ENCODE peak calls at places on chromosomes 13 and 19, in eight cellular contexts. R is B cell, X is WTC11, H is AG09319, M is left ventricle myocardium inferior, C is brain microvascular endothelial cell, T is gastrocnemius medialis, D is HFFc6. B is an unnamed sample.

GRCh38 chr13:50476579-50476978 is 366.9 kb downstream of the DLEU7 start:
- DNase-seq in R (no peak), X (no peak), H (no peak), M (no peak), C (no peak), T (no peak), D (no peak), B (no peak)

GRCh38 chr19:11481777-11482383 is 1.0 kb upstream of the ELAVL3 start:
- DNase-seq in R (peak), X (peak), H (peak), M (peak), C (peak), T (peak), D (peak), B (no peak)

GRCh38 chr13:112466132-112467025 is 90.2 kb downstream of the SPACA7 start:
- DNase-seq in R (no peak), X (no peak), H (no peak), M (no peak), C (no peak), T (no peak), D (no peak), B (no peak)

GRCh38 chr13:63190742-63191141 is 1775.1 kb upstream of the PCDH20 start:
- DNase-seq in R (no peak), X (no peak), H (no peak), M (no peak), C (peak), T (no peak), D (no peak), B (no peak)

GRCh38 chr19:45764947-45765346 is 4.1 kb downstream of the SIX5 start:
- DNase-seq in R (no peak), X (no peak), H (no peak), M (peak), C (no peak), T (no peak), D (no peak), B (no peak)

GRCh38 chr13:33787051-33787591 is 30.8 kb upstream of the RFC3 start:
- DNase-seq in R (no peak), X (no peak), H (no peak), M (no peak), C (no peak), T (no peak), D (peak), B (no peak)

GRCh38 chr13:89686171-89686570 is 1661.3 kb upstream of the MIR17HG start:
- DNase-seq in R (no peak), X (no peak), H (no peak), M (no peak), C (no peak), T (no peak), D (no peak), B (no peak)

GRCh38 chr13:26785845-26786630 is 25.5 kb upstream of the GPR12 start:
- DNase-seq in R (peak), X (peak), H (no peak), M (no peak), C (no peak), T (no peak), D (no peak), B (no peak)

GRCh38 chr13:49859568-49859967 is 67.1 kb upstream of the KPNA3 start:
- DNase-seq in R (no peak), X (no peak), H (peak), M (no peak), C (peak), T (no peak), D (peak), B (no peak)

GRCh38 chr19:47190167-47190727 is 40.8 kb downstream of the BBC3 start:
- DNase-seq in R (no peak), X (no peak), H (peak), M (peak), C (peak), T (peak), D (peak), B (peak)

GRCh38 chr13:24220086-24220703 is 59.7 kb downstream of the SPATA13 start:
- DNase-seq in R (peak), X (peak), H (peak), M (no peak), C (peak), T (no peak), D (peak), B (no peak)

GRCh38 chr13:83884141-83884540 is 1.9 kb upstream of the SLITRK1 start:
- DNase-seq in R (no peak), X (no peak), H (no peak), M (no peak), C (no peak), T (no peak), D (peak), B (no peak)

GRCh38 chr19:40613669-40614594 is 12.8 kb downstream of the LTBP4 start:
- DNase-seq in R (peak), X (peak), H (no peak), M (peak), C (peak), T (no peak), D (peak), B (peak)

GRCh38 chr13:21736926-21737325 is 66.1 kb downstream of the FGF9 start:
- DNase-seq in R (no peak), X (no peak), H (no peak), M (no peak), C (no peak), T (no peak), D (no peak), B (no peak)

GRCh38 chr19:11168568-11168967 is 13.0 kb upstream of the SPC24 start:
- DNase-seq in R (no peak), X (no peak), H (peak), M (no peak), C (peak), T (no peak), D (peak), B (no peak)

GRCh38 chr13:39397221-39397620 is 205.8 kb downstream of the LHFPL6 start:
- DNase-seq in R (no peak), X (no peak), H (no peak), M (no peak), C (no peak), T (no peak), D (no peak), B (no peak)

GRCh38 chr13:26964278-26965057 is 203.9 kb upstream of the GPR12 start:
- DNase-seq in R (no peak), X (no peak), H (no peak), M (no peak), C (peak), T (no peak), D (no peak), B (no peak)

GRCh38 chr13:41122838-41123237 is 9.8 kb downstream of the KBTBD6 start:
- DNase-seq in R (no peak), X (no peak), H (no peak), M (no peak), C (no peak), T (no peak), D (no peak), B (no peak)

GRCh38 chr13:105030851-105031250 is 1504.6 kb downstream of the EFNB2 start:
- DNase-seq in R (no peak), X (no peak), H (no peak), M (no peak), C (no peak), T (no peak), D (no peak), B (no peak)

GRCh38 chr13:40585911-40586471 is 80.5 kb downstream of the FOXO1 start:
- DNase-seq in R (no peak), X (no peak), H (no peak), M (no peak), C (no peak), T (no peak), D (no peak), B (no peak)

GRCh38 chr13:44818428-44818827 is 170.8 kb downstream of the NUFIP1 start:
- DNase-seq in R (no peak), X (no peak), H (no peak), M (no peak), C (peak), T (no peak), D (peak), B (no peak)

GRCh38 chr19:51607920-51608562 is 22.2 kb downstream of the SIGLEC5 start:
- DNase-seq in R (peak), X (peak), H (peak), M (peak), C (peak), T (peak), D (peak), B (peak)

GRCh38 chr13:48506092-48506701 is 26.7 kb downstream of the RCBTB2 start:
- DNase-seq in R (no peak), X (no peak), H (no peak), M (no peak), C (no peak), T (no peak), D (no peak), B (no peak)

GRCh38 chr19:11142528-11143171 is 12.9 kb downstream of the SPC24 start:
- DNase-seq in R (no peak), X (peak), H (peak), M (peak), C (peak), T (peak), D (peak), B (peak)

GRCh38 chr19:2529473-2529918 is 53.6 kb downstream of the GADD45B start:
- DNase-seq in R (no peak), X (no peak), H (peak), M (no peak), C (peak), T (peak), D (peak), B (no peak)

GRCh38 chr19:3123956-3124355 is 11.9 kb upstream of the GNA15 start:
- DNase-seq in R (no peak), X (no peak), H (no peak), M (no peak), C (no peak), T (no peak), D (no peak), B (no peak)

DNA sequence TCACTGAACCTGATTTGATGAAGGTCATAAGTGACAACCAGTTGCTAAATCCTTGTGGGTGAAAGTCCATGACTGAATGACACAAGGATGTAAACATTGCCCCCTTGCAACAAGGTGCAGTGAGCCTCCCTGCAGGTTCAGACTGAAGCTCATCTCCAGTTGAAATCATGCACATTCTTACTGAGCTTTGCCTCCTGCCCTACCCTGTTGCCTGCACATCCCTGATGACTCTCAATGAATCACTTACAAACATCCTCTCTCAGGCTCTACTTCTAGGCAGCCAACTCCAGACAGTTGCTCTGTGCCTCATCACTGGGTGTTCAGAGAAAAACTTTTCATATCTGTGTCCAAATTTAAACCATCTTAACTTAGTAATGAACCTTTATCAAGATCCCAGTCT is 42.6 kb upstream of the ARGLU1 start:
- DNase-seq in R (no peak), X (no peak), H (no peak), M (no peak), C (peak), T (no peak), D (peak), B (no peak)
- TF ChIP-seq CTCF in R (no peak), X (no peak), H (no peak), M (no peak), C (no peak), T (no peak), D (no peak), B (no peak)

DNA sequence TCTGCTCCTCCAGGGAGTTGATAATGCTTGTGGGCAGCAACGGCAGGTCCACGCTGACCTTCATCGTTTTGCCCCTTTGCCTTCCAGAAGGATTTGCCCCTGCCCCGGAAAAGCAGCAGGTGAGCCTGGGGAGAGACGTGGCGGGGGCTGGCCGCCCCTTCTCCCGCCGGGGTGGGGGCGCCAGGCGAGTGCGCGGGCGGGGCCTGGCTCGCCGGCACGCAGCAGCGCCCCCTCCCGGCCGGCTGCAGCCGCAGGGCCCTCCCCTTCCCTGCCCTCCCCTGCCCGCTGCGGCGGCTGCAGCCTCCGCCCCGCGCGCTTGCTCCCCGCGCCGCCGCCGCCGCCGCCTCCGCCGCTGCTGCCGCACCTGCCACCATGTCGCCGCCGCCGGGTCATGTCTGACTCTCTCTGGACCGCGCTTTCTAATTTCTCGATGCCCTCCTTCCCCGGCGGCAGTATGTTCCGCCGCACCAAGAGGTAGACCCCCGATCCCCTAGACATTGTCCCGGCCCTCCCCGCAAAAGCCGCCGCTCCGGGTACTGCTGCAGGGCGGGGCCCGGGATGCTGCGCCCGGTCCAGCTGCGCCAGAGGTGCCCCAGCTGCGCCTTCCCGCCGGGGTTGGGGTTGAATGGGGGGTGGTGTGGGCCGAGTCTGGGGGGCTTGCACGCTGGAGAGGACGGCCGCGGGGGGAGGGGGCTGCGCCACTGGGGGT is at the start of gene MAST1:
- DNase-seq in R (no peak), X (peak), H (no peak), M (no peak), C (no peak), T (no peak), D (no peak), B (no peak)
- TF ChIP-seq CTCF in R (peak), X (peak), H (peak), M (peak), C (peak), T (peak), D (peak), B (peak)

DNA sequence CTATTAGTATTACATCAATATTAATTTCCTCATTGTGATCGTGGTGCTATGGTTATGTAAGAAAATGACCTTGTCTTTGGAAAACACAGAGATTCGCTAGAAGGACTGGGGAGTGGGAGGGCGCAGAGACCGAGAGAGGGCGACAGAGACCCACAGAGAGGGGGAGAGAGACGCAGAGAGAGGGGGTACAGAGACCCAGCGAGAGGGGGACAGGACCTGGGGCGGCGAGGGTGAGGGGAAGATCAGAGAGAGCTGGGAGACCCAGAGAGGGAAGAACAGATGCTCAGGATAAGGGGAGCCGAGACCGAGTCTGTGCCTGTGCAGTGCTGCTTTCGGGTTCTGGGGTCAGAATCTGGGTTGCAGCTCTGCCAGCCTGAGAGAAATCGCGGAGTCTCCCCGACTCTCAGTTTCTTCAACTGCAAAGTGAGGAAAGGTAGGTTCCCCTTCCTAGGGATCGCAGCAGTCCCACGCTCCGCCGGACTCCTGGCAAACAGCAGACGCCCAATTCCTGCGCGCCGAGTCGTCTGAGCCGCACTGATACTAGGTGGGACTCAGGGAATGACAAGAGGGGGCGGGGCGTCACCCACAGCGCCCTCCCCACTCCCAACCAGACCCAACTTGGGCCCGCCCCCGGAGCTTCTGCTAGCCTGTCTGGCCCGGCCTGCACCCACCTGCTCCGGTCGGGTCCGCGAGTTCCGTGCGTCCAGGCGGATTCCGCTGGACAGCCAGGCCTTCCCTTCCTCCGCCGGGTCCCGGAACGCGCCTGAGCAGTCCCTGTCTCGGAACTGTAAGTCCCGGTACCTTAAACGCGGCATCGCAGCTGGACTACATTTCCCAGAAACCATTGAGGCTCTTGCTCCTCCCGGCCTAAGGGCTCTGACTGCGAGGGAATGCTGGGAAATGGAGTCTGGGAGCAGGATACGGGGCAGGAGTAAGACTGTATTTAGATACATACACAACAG is 15.3 kb downstream of the IZUMO2 start:
- DNase-seq in R (peak), X (peak), H (peak), M (peak), C (peak), T (peak), D (peak), B (peak)
- TF ChIP-seq CTCF in R (peak), X (no peak), H (peak), M (peak), C (peak), T (peak), D (peak), B (peak)

GRCh38 chr19:18120127-18120526 is 22.5 kb downstream of the MAST3 start:
- DNase-seq in R (no peak), X (no peak), H (no peak), M (no peak), C (no peak), T (no peak), D (no peak), B (no peak)

GRCh38 chr19:18117364-18117691 is 19.8 kb downstream of the MAST3 start:
- DNase-seq in R (no peak), X (no peak), H (no peak), M (no peak), C (no peak), T (no peak), D (no peak), B (no peak)

GRCh38 chr19:18119243-18120105 is 21.9 kb downstream of the MAST3 start:
- DNase-seq in R (peak), X (no peak), H (no peak), M (no peak), C (no peak), T (no peak), D (no peak), B (no peak)

GRCh38 chr19:18118420-18119242 is 21.1 kb downstream of the MAST3 start:
- DNase-seq in R (no peak), X (no peak), H (no peak), M (no peak), C (no peak), T (no peak), D (no peak), B (no peak)

GRCh38 chr19:18117692-18118378 is 20.3 kb downstream of the MAST3 start:
- DNase-seq in R (peak), X (peak), H (peak), M (peak), C (peak), T (peak), D (peak), B (peak)
- TF ChIP-seq CTCF in R (no peak), X (no peak), H (no peak), M (no peak), C (peak), T (no peak), D (no peak), B (no peak)

DNA sequence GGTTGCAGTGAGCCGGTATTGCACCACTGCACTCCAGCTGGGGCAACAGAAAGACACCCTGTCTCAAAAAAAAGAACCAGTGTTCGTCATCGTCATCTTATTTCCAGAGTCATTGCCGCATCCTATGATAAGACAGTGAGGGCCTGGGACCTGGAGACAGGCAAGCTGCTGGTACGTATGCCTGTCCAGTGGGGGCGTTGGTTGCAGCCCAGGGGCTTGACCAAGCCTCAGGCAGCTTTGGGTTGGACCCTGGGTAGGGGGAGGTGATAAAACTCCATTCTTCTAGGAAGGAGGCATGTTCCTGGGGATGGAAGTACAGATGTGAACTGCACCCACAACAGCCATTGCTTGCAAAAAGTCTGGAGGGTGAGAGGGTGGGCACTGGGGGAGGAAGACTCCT is 15.6 kb downstream of the WDR88 start:
- DNase-seq in R (no peak), X (peak), H (no peak), M (no peak), C (no peak), T (no peak), D (no peak), B (no peak)
- TF ChIP-seq CTCF in R (no peak), X (peak), H (no peak), M (no peak), C (no peak), T (no peak), D (no peak), B (no peak)

GRCh38 chr13:111126509-111126908 is 11.4 kb downstream of the ARHGEF7 start:
- DNase-seq in R (no peak), X (no peak), H (no peak), M (no peak), C (no peak), T (no peak), D (no peak), B (no peak)
- TF ChIP-seq CTCF in R (no peak), X (no peak), H (no peak), M (no peak), C (no peak), T (no peak), D (no peak), B (no peak)

DNA sequence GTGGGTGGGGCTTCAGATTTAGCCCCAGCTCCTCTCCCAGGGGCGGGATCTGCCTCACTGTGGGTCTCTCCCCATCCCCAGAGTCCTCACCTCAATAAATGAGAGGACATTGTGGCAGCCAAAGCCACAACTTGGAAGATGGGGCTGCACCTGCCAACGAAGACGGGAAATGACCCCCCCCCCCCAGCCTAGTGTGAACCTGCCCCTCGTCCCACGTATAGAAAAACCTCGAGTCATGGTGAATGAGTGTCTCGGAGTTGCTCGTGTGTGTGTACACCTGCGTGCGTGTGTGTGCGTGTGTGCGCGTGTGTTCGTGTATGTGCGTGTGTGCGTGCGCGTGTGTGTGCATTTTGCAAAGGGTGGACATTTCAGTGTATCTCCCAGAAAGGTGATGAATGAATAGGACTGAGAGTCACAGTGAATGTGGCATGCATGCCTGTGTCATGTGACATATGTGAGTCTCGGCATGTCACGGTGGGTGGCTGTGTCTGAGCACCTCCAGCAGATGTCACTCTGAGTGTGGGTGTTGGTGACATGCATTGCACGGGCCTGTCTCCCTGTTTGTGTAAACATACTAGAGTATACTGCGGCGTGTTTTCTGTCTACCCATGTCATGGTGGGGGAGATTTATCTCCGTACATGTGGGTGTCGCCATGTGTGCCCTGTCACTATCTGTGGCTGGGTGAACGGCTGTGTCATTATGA is 1.5 kb upstream of the TRAPPC5 start:
- DNase-seq in R (peak), X (no peak), H (no peak), M (no peak), C (no peak), T (no peak), D (no peak), B (no peak)
- TF ChIP-seq CTCF in R (peak), X (no peak), H (no peak), M (no peak), C (no peak), T (no peak), D (no peak), B (no peak)